ENCODE peak calls at places on chromosomes 1 and 21, in eight cellular contexts. Z, M, G, J, E, B, Q and D are unnamed samples.

GRCh38 chr1:9069324-9070100 is at the start of gene SLC2A5:
- DNase-seq in E (no peak), M (peak), G (peak), Z (no peak), J (no peak), Q (no peak), B (peak), D (no peak)

GRCh38 chr1:116260096-116260495 is 112.9 kb upstream of the ATP1A1 start:
- DNase-seq in E (no peak), J (no peak), Q (no peak), G (no peak), B (no peak), Z (no peak), M (no peak), D (no peak)

GRCh38 chr1:156124557-156125483 is 10.3 kb downstream of the LMNA start:
- DNase-seq in J (peak), B (no peak), Q (no peak), Z (peak), E (peak), M (peak), G (no peak), D (no peak)

GRCh38 chr21:46096596-46096981 is 1.3 kb upstream of the COL6A2 start:
- DNase-seq in J (no peak), Z (no peak), E (no peak), B (peak), G (peak), M (no peak), Q (no peak), D (no peak)

GRCh38 chr1:185017966-185018365 is 27.4 kb upstream of the RNF2 start:
- DNase-seq in J (no peak), Z (no peak), G (no peak), M (no peak), E (no peak), B (no peak), Q (no peak), D (no peak)

GRCh38 chr1:7587726-7588456 is 183.2 kb upstream of the VAMP3 start:
- DNase-seq in Q (no peak), G (no peak), M (no peak), J (no peak), E (no peak), Z (no peak), B (peak), D (no peak)

GRCh38 chr21:44294391-44295162 is 5.3 kb upstream of the PFKL start:
- DNase-seq in Q (peak), Z (no peak), E (no peak), M (peak), B (peak), J (peak), G (peak), D (no peak)

GRCh38 chr1:155833665-155834295 is 23.2 kb downstream of the GON4L start:
- DNase-seq in Z (no peak), J (peak), E (no peak), M (no peak), G (no peak), Q (no peak), B (no peak), D (no peak)

GRCh38 chr1:1136547-1137230 is 20.8 kb upstream of the C1orf159 start:
- DNase-seq in J (no peak), Z (peak), M (no peak), B (no peak), G (no peak), E (peak), Q (no peak), D (no peak)

GRCh38 chr1:241592273-241592958 is 47.8 kb downstream of the CHML start:
- DNase-seq in E (no peak), G (no peak), Q (no peak), B (no peak), J (no peak), Z (peak), M (no peak), D (no peak)

GRCh38 chr21:42599486-42599885 is 53.9 kb upstream of the PDE9A start:
- DNase-seq in J (no peak), M (no peak), B (no peak), G (no peak), Q (no peak), E (no peak), Z (no peak), D (no peak)

GRCh38 chr21:45709127-45709526 is 65.6 kb downstream of the PCBP3 start:
- DNase-seq in Q (no peak), G (no peak), B (no peak), J (no peak), E (no peak), Z (no peak), M (no peak), D (no peak)

GRCh38 chr1:7427901-7428300 is 343.2 kb upstream of the VAMP3 start:
- DNase-seq in E (no peak), B (no peak), J (no peak), Z (no peak), Q (peak), G (no peak), M (no peak), D (no peak)

GRCh38 chr1:112975336-112975735 is 19.3 kb upstream of the SLC16A1 start:
- DNase-seq in B (no peak), E (no peak), M (no peak), J (no peak), G (no peak), Q (no peak), Z (no peak), D (no peak)

GRCh38 chr1:244050835-244051444 is at the start of gene ZBTB18:
- DNase-seq in Z (peak), G (no peak), Q (peak), E (peak), J (no peak), M (peak), B (no peak), D (no peak)

DNA sequence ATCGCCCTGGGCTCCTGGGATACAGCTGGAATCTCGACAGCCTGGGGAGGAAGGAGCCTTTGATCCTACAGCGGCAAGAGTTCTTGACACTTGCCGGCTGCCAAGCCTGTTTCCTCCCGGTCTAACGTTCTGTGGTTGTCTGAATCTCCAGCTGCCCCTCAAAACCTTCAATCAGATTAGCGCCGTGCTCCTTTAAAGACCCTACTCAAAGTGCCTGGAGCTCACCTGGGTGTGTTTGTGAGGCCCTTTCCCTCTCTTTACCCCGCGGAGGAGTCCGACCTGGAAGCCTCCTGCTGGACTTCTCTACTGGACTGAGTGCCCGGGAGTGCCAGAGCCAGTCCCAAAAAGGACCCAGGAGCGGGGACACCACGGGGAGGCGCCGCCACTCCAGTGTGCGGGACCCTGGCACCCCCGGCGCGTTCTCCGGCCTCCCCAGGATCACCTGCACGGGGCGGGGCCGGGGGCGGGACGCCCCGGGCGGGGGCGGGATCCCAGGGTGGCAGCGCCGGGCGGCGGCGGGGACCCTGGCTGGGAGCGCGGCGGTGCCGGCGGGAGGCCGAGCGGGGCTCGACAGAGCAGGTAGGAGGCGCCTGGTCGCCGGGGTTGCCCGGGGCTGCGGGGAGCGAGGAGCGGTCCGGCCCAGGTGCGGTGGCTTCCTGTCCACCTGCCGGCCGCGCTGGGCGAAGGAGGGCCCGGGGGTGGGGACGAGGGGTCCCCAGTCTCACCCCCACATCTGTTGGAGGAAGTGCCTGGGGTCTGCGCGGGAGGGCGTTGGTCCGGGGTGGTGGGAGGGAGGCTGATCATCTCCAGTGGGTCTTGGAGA is at the start of gene NCMAP:
- DNase-seq in G (no peak), B (no peak), E (peak), M (no peak), J (no peak), Q (no peak), Z (peak), D (peak)
- TF ChIP-seq CTCF in G (no peak), B (no peak), E (peak), M (no peak), J (no peak), Q (peak), Z (peak), D (no peak)

GRCh38 chr1:24861821-24862727 is 68.0 kb downstream of the RUNX3 start:
- DNase-seq in Q (no peak), E (peak), M (no peak), B (no peak), J (no peak), Z (peak), G (no peak), D (no peak)
- TF ChIP-seq CTCF in Q (peak), E (peak), M (no peak), B (no peak), J (no peak), Z (peak), G (no peak), D (peak)

DNA sequence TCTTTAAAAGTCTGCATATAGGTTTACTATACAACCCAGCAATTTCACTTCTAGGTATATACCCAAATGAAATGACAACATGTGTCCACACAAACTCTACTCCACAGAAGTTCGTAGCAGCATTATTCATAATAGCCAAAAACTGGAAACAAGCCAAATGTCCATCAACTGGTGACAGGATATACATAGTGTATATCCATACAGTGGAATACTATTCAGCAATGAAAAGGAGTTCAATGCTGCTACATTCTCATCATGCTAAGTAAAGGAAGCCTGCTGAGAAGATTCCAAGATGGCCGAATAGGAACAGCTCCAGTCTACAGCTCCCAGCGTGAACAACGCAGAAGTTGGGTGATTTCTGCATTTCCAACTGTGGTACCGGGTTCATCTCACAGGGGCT is 200.6 kb downstream of the PATJ start:
- DNase-seq in M (no peak), G (no peak), J (no peak), E (no peak), Z (no peak), B (no peak), Q (no peak), D (no peak)
- TF ChIP-seq CTCF in M (no peak), G (no peak), J (no peak), E (no peak), Z (no peak), B (no peak), Q (no peak), D (no peak)

GRCh38 chr1:16017461-16018303 is at the start of gene HSPB7:
- DNase-seq in G (peak), Z (no peak), M (peak), B (peak), J (peak), E (peak), Q (peak), D (no peak)
- TF ChIP-seq CTCF in G (no peak), Z (no peak), M (no peak), B (no peak), J (no peak), E (peak), Q (no peak), D (peak)

GRCh38 chr1:35172022-35172421 is 20.9 kb downstream of the SFPQ start:
- DNase-seq in J (no peak), E (no peak), G (no peak), Z (no peak), Q (no peak), M (no peak), B (no peak), D (no peak)

GRCh38 chr1:35174225-35174540 is 18.8 kb downstream of the SFPQ start:
- DNase-seq in E (no peak), Q (no peak), B (no peak), J (no peak), M (no peak), G (no peak), Z (no peak), D (no peak)

GRCh38 chr1:35175067-35176001 is 17.6 kb downstream of the SFPQ start:
- DNase-seq in Q (no peak), J (no peak), E (no peak), Z (no peak), G (no peak), B (no peak), M (no peak), D (no peak)

GRCh38 chr1:35173516-35174224 is 19.3 kb downstream of the SFPQ start:
- DNase-seq in M (no peak), J (no peak), G (no peak), E (no peak), Z (no peak), B (no peak), Q (no peak), D (no peak)

GRCh38 chr1:35171579-35171978 is 21.4 kb downstream of the SFPQ start:
- DNase-seq in J (no peak), Z (no peak), G (no peak), E (no peak), M (no peak), Q (no peak), B (no peak), D (no peak)
- TF ChIP-seq CTCF in J (no peak), Z (no peak), G (no peak), E (no peak), M (no peak), Q (no peak), B (no peak), D (no peak)

GRCh38 chr1:59718064-59718988 is 96.4 kb upstream of the HOOK1 start:
- DNase-seq in J (no peak), M (peak), G (no peak), E (peak), Q (no peak), Z (peak), B (no peak), D (no peak)
- TF ChIP-seq CTCF in J (peak), M (peak), G (no peak), E (peak), Q (peak), Z (peak), B (no peak), D (peak)